ENCODE peak calls at places on chromosome 5, in four cellular contexts. W is nephron progenitor cell, J is GM13976, D is epithelial cell of proximal tubule. M is an unnamed sample.

GRCh38 chr5:137075163-137075970 is 423.8 kb downstream of the SPOCK1 start:
- DNase-seq in W (peak), J (peak), D (no peak), M (peak)

GRCh38 chr5:80516826-80517225 is 28.9 kb downstream of the FAM151B start:
- DNase-seq in W (no peak), J (no peak), D (peak), M (peak)

GRCh38 chr5:108148715-108149139 is 233.2 kb downstream of the FBXL17 start:
- DNase-seq in W (no peak), J (peak), D (no peak), M (peak)

GRCh38 chr5:68673451-68674180 is 420.2 kb upstream of the SLC30A5 start:
- DNase-seq in W (no peak), J (no peak), D (peak), M (no peak)

GRCh38 chr5:142600611-142601360 is 85.1 kb downstream of the FGF1 start:
- DNase-seq in W (peak), J (no peak), D (no peak), M (peak)

GRCh38 chr5:90503596-90503995 is 25.8 kb downstream of the LYSMD3 start:
- DNase-seq in W (no peak), J (no peak), D (no peak), M (no peak)

GRCh38 chr5:142290574-142291299 is 34.1 kb downstream of the SPRY4 start:
- DNase-seq in W (no peak), J (no peak), D (no peak), M (peak)

GRCh38 chr5:153816870-153817269 is 221.8 kb downstream of the FAM114A2 start:
- DNase-seq in W (no peak), J (no peak), D (no peak), M (peak)

GRCh38 chr5:123132330-123132729 is 43.3 kb downstream of the PRDM6 start:
- DNase-seq in W (no peak), J (no peak), D (no peak), M (no peak)

GRCh38 chr5:124411089-124411488 is 335.4 kb downstream of the ZNF608 start:
- DNase-seq in W (no peak), J (no peak), D (no peak), M (no peak)
- TF ChIP-seq CTCF in W (no peak), J (no peak), D (peak), M (no peak)

DNA sequence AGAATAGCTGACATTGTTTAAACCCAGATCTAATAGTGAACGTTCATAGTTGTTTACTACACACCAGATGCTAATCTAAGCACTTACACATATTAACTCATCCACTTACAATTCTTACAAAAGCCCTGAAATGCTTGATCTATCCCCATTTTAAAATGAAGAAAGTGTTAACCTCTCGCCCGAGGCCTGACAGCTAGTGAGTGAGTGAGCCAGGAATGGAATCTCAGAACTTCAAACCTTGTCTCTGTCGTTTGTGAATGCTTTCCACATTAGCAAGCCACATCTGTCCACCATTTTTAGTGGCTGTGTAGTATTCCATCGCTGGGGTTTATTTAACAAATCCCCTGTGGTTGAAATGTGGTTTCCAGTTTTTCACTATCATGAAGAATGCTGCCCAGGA is 24.9 kb upstream of the NEURL1B start:
- DNase-seq in W (no peak), J (no peak), D (no peak), M (no peak)
- TF ChIP-seq CTCF in W (no peak), J (no peak), D (no peak), M (no peak)

GRCh38 chr5:57662991-57663390 is 180.4 kb upstream of the ACTBL2 start:
- DNase-seq in W (no peak), J (no peak), D (no peak), M (no peak)
- TF ChIP-seq CTCF in W (no peak), J (no peak), D (no peak), M (no peak)

DNA sequence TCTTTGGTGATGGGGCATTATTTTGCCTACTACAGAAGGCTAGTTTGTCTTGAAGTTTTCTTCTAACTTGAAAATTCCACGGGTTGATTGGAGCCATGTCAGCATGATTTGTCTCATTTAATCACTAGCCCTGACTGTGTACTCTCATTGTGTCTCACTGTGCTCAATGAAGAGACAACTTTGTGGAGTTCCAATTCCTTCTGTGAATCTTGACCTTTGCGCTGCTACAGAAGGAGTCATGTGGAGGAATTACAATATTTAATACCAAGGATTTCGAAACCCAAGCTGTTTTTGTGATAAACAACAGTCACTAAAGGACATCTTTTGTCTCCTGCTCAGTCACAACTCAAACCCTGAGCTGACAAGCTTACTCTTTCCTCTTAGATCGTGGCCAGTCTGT is 98.6 kb upstream of the ACTBL2 start:
- DNase-seq in W (no peak), J (no peak), D (no peak), M (no peak)
- TF ChIP-seq CTCF in W (no peak), J (no peak), D (no peak), M (no peak)

DNA sequence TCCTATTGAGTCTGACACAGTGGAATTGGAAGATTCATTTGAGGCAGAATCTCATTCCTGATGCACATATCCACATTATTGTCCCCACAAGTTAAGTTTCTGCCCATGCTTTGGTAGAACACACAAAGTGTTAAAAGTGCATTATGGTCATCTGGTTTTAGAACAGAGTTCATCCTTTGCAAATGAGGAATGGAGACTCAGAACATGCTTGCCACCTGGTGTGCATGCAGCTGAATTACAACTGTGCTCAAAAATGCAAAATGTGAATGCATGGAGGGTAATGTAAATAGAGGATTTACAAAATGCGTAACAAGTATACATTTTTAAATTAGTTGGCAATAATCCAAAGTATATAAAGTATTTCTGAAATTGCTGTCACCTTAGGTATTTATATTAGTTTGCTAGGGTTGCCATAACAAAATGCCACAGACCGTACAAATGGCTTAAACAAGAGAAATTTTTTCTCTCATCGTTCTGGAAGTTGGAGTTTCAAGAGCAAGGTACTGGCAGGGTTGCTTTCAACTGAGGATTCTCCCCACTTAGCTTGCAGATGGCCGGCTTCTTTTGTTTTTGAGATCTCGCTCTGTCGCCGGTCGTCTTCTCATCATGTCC is 671.1 kb downstream of the TAF11L14 start:
- DNase-seq in W (peak), J (peak), D (no peak), M (peak)
- TF ChIP-seq CTCF in W (peak), J (peak), D (peak), M (peak)

GRCh38 chr5:181167814-181168488 is 20.6 kb downstream of the OR2V2 start:
- DNase-seq in W (peak), J (no peak), D (no peak), M (no peak)
- TF ChIP-seq CTCF in W (peak), J (peak), D (peak), M (peak)

GRCh38 chr5:14895301-14895700 is 23.7 kb upstream of the ANKH start:
- DNase-seq in W (no peak), J (no peak), D (no peak), M (no peak)
- TF ChIP-seq CTCF in W (no peak), J (no peak), D (no peak), M (no peak)

M was measured in HFFc6.